ENCODE peak calls at places on chromosomes 3 and 15, in four cellular contexts. N is EL; L is stimulated activated CD4-positive, alpha-beta T cell treated with anti-CD3 and anti-CD28 coated beads, Interleukin-1b, Interleukin-23, amount 100 ng/mL, for 48 hours; V is amniotic stem cell. D is an unnamed sample.

GRCh38 chr3:9404680-9405079 is 7.3 kb downstream of the SETD5 start:
- DNase-seq in N (no peak), L (no peak), V (no peak), D (no peak)

GRCh38 chr3:46420931-46421330 is 13.9 kb downstream of the CCRL2 start:
- DNase-seq in N (no peak), L (no peak), V (no peak), D (no peak)

GRCh38 chr3:4231041-4231440 is 72.1 kb upstream of the SETMAR start:
- DNase-seq in N (no peak), L (no peak), V (no peak), D (no peak)

GRCh38 chr3:124467980-124468902 is 262.0 kb upstream of the UMPS start:
- DNase-seq in N (peak; percentile 48), L (peak; percentile 12), V (no peak), D (peak; percentile 12)

GRCh38 chr3:134336587-134336986 is 37.7 kb downstream of the AMOTL2 start:
- DNase-seq in N (peak; percentile 90), L (no peak), V (no peak), D (no peak)

GRCh38 chr3:184716652-184717607 is 5.1 kb upstream of the MAGEF1 start:
- DNase-seq in N (peak; percentile 23), L (no peak), V (peak; percentile 13), D (no peak)

GRCh38 chr3:172047567-172048115 is 8.3 kb downstream of the FNDC3B start:
- DNase-seq in N (no peak), L (no peak), V (no peak), D (no peak)

GRCh38 chr3:59774613-59775012 is 724.8 kb upstream of the CFAP20DC start:
- DNase-seq in N (peak; percentile 83), L (no peak), V (peak; percentile 10), D (no peak)

GRCh38 chr3:15812183-15812582 is 14.4 kb upstream of the ANKRD28 start:
- DNase-seq in N (peak; percentile 27), L (no peak), V (no peak), D (no peak)

GRCh38 chr3:178532414-178532813 is 3.8 kb upstream of the KCNMB2 start:
- DNase-seq in N (no peak), L (no peak), V (no peak), D (no peak)

GRCh38 chr15:60006203-60006782 is 2.2 kb downstream of the FOXB1 start:
- DNase-seq in N (peak; percentile 38), L (peak; percentile 54), V (no peak), D (no peak)

GRCh38 chr3:32500880-32501784 is 1.5 kb downstream of the CMTM6 start:
- DNase-seq in N (no peak), L (no peak), V (no peak), D (no peak)

GRCh38 chr3:38696034-38696433 is 46.5 kb upstream of the SCN5A start:
- DNase-seq in N (no peak), L (no peak), V (no peak), D (no peak)

GRCh38 chr15:77627067-77627466 is 5.6 kb downstream of the LINGO1 start:
- DNase-seq in N (no peak), L (no peak), V (no peak), D (no peak)

GRCh38 chr15:65318870-65319356 is 14.4 kb downstream of the RNU5B-1 start:
- DNase-seq in N (peak; percentile 76), L (peak; percentile 78), V (no peak), D (no peak)

GRCh38 chr3:100463002-100463401 is 29.4 kb upstream of the TMEM45A start:
- DNase-seq in N (peak; percentile 72), L (no peak), V (peak; percentile 80), D (no peak)

GRCh38 chr15:68184616-68185470 is 20.3 kb downstream of the CALML4 start:
- DNase-seq in N (no peak), L (no peak), V (no peak), D (no peak)

GRCh38 chr15:44101944-44102343 is 93.1 kb downstream of the FRMD5 start:
- DNase-seq in N (peak; percentile 84), L (no peak), V (no peak), D (no peak)

GRCh38 chr3:196989721-196990262 is 21.2 kb upstream of the PIGZ start:
- DNase-seq in N (no peak), L (no peak), V (no peak), D (no peak)

D was measured in brain pericyte.